ENCODE peak calls at places on chromosomes 13 and 19, in five cellular contexts. H is thoracic aorta, M is endodermal cell, N is PC-3, S is astrocyte. Y is an unnamed sample. For H3K4me1, the result is how much of the 10 kb centered on the place peaks cover.

GRCh38 chr19:35266904-35267817 is 1.6 kb upstream of the USF2 start:
- DNase-seq in M (peak), H (no peak), N (peak), S (no peak), Y (peak)

GRCh38 chr13:28636078-28636477 is 22.9 kb upstream of the POMP start:
- DNase-seq in S (peak), N (no peak), H (no peak), M (no peak), Y (no peak)

GRCh38 chr13:113002206-113002821 is 33.3 kb downstream of the MCF2L start:
- DNase-seq in S (no peak), H (no peak), M (peak), N (no peak), Y (peak)

GRCh38 chr19:44684892-44685847 is 13.8 kb upstream of the CEACAM16 start:
- DNase-seq in S (peak), H (peak), N (peak), M (peak), Y (peak)

GRCh38 chr13:107901230-107901629 is 314.1 kb downstream of the LIG4 start:
- DNase-seq in M (no peak), N (no peak), S (no peak), H (no peak), Y (no peak)

GRCh38 chr19:38970664-38971532 is 4.6 kb downstream of the FBXO17 start:
- DNase-seq in S (no peak), H (no peak), M (no peak), N (no peak), Y (peak)

GRCh38 chr19:2282062-2282861 is at the start of gene PEAK3:
- DNase-seq in H (no peak), M (peak), S (peak), N (no peak), Y (no peak)

GRCh38 chr19:50649433-50650391 is at the start of gene C19orf81:
- DNase-seq in H (no peak), N (peak), M (peak), S (no peak), Y (peak)

DNA sequence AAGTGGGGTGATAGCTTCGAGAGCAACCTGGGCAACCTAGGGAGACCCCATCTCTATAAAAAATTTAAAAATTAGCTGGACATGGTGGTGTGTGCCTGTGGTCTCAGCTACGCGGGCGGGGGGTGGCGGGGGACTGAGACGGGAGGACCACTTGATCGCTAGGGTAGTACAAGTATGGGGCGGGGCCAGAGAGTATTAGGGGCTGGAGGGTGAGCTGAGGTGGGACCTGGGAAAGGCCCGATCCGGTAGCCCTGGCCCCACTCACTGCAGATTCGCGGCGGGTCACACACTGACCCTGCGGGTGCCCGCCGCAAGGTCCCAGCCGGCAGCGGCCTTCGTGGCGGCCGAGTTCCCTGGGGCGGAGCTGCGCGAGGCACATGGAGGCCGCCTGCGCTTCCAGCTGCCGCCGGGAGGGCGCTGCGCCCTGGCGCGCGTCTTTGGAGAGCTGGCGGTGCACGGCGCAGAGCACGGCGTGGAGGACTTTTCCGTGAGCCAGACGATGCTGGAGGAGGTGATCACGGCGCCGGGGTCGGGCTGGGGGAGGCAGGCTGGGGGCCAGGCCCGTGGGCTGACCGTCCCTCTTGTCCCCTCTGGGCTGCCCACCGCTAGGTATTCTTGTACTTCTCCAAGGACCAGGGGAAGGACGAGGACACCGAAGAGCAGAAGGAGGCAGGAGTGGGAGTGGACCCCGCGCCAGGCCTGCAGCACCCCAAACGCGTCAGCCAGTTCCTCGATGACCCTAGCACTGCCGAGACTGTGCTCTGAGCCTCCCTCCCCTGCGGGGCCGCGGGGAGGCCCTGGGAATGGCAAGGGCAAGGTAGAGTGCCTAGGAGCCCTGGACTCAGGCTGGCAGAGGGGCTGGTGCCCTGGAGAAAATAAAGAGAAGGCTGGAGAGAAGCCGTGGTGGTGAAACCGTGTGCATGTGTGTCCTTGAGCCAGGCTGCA is 2.0 kb upstream of the ARHGAP45 start:
- DNase-seq in M (peak), H (no peak), S (peak), N (peak), Y (peak)
- H3K4me1 ChIP-seq in M (under half), H (under half), S (under half), N (under half), Y (under half)

DNA sequence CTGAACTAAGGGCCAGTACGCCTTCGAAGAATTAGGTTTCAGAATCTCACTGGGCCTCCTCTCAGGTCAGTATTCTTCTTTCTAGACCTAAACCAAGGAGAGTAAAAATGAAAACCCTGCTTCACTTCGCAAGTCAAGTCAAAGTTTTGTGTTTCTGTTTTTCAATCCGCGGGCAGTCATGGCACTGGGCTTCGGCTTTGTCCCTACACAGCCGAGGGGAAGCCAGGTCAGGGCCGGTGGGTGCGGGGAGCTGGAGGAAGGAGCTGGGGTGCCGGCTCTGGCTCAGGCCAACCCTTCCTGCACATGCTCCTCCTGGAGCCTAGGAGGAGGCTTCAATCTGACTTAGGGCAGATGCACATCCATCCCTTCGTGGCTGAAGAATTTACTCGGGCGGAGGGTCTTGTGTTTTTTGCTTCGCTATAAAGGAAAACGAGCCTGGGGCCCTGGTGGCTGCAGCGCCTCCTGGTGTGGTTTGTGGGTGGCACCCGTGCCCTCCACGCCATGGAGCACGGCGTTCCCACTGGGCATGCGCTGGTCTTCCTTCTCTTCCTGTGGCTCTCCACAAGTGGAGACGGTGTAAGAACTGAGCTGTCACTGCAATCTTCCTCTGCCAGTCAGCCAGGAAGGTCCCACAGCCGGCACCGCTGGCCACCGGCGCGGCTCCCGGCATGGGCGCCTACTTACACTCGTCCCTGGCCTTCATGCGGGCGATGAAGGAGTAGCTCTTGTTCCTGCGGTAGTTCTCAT is 22.5 kb downstream of the C19orf44 start:
- DNase-seq in H (no peak), M (peak), N (no peak), S (no peak), Y (no peak)
- H3K4me1 ChIP-seq in H (under half), M (under half), N (under half), S (under half), Y (under half)

DNA sequence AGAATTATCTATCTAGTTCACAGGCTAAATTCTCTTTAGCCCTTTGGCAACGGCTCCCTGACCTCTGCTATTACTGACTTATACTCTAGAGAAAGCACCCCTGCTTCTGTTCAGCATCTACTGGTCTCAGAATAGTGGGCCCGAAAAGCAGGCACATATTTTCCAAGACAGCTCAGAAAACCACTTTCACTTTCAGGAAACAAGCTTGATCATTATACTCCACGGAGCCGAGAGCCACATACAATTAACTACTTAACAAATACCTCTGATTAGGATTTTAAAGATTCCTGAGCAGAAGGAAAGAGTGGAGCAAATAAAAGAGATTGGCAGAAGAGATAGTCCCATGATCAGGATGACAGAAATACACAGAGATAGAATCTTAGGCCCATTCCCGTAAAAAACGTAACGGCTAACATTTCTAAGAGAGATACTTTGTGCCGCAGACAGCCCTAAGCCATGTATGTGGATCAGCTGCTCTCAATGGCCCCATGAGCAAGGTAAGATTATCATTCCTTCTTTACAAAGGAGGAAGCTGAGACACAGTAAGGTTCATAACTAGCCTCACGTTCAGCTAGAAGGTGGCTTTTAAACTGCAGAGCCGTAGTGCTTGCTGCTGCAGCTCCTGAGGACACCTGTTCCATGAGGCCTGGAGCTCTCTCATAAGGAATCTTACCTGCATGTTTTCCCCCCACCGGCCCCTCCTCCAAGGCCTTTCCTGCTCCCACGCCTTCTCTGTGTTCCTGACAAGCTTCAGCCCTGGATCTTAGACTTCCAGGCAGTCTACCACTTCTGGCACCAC is 227.2 kb downstream of the FOXO1 start:
- DNase-seq in H (no peak), S (peak), M (no peak), N (no peak), Y (no peak)
- H3K4me1 ChIP-seq in H (under half), S (under half), M (under half), N (under half), Y (under half)

GRCh38 chr13:30715357-30715756 is 20.0 kb upstream of the ALOX5AP start:
- DNase-seq in H (no peak), N (no peak), S (no peak), M (peak), Y (no peak)
- H3K4me1 ChIP-seq in H (under half), N (under half), S (under half), M (under half), Y (under half)